ENCODE peak calls at places on chromosomes 4 and X, in six cellular contexts. G, H, Y, F, L and I are unnamed samples.

GRCh38 chr4:8238061-8238511 is 31.5 kb upstream of the HTRA3 start:
- DNase-seq in G (no peak), H (no peak), Y (no peak), F (no peak), L (no peak), I (no peak)

GRCh38 chr4:174141876-174142275 is 141.6 kb downstream of the FBXO8 start:
- DNase-seq in G (no peak), H (no peak), Y (no peak), F (no peak), L (no peak), I (no peak)

GRCh38 chr4:186743261-186743660 is 19.6 kb upstream of the FAT1 start:
- DNase-seq in G (no peak), H (no peak), Y (no peak), F (no peak), L (no peak), I (no peak)

GRCh38 chr4:145427221-145427620 is 54.4 kb upstream of the SMAD1 start:
- DNase-seq in G (no peak), H (no peak), Y (no peak), F (no peak), L (no peak), I (no peak)

GRCh38 chr4:47011189-47011518 is 17.8 kb upstream of the GABRA4 start:
- DNase-seq in G (no peak), H (no peak), Y (no peak), F (no peak), L (no peak), I (no peak)

GRCh38 chr4:56477192-56477706 is 9.8 kb downstream of the SRP72 start:
- DNase-seq in G (no peak), H (no peak), Y (no peak), F (no peak), L (no peak), I (peak; percentile 46)

GRCh38 chrX:37361596-37361995 is 12.4 kb downstream of the PRRG1 start:
- DNase-seq in G (no peak), H (no peak), Y (no peak), F (no peak), L (peak; percentile 14), I (no peak)

GRCh38 chrX:103275947-103276567 is 493 bp downstream of the TCEAL5 start:
- DNase-seq in G (no peak), H (no peak), Y (no peak), F (no peak), L (no peak), I (no peak)

GRCh38 chr4:98374643-98375042 is 113.5 kb downstream of the RAP1GDS1 start:
- DNase-seq in G (no peak), H (no peak), Y (no peak), F (no peak), L (peak; percentile 62), I (no peak)

GRCh38 chrX:135923353-135923752 is 29.8 kb downstream of the SAGE1 start:
- DNase-seq in G (no peak), H (peak; percentile 1), Y (no peak), F (peak; percentile 7), L (no peak), I (peak; percentile 11)

GRCh38 chr4:86891785-86892638 is at the start of gene C4orf36:
- DNase-seq in G (peak; percentile 43), H (peak; percentile 38), Y (peak; percentile 53), F (peak; percentile 66), L (peak; percentile 18), I (peak; percentile 55)

GRCh38 chr4:162610116-162610515 is 446.3 kb upstream of the FSTL5 start:
- DNase-seq in G (no peak), H (no peak), Y (no peak), F (no peak), L (no peak), I (no peak)

GRCh38 chr4:2333916-2334644 is 72.2 kb upstream of the MXD4 start:
- DNase-seq in G (no peak), H (no peak), Y (no peak), F (no peak), L (no peak), I (no peak)

GRCh38 chrX:108834036-108834435 is 97.7 kb upstream of the IRS4 start:
- DNase-seq in G (no peak), H (no peak), Y (no peak), F (no peak), L (no peak), I (no peak)

GRCh38 chrX:109740076-109740809 is 7.2 kb upstream of the ACSL4 start:
- DNase-seq in G (no peak), H (peak; percentile 19), Y (peak; percentile 32), F (no peak), L (peak; percentile 52), I (peak; percentile 40)

GRCh38 chr4:18689308-18689915 is 667.9 kb upstream of the LCORL start:
- DNase-seq in G (peak; percentile 77), H (peak; percentile 1), Y (peak; percentile 85), F (peak; percentile 44), L (peak; percentile 66), I (peak; percentile 18)

GRCh38 chr4:105283501-105283900 is 136.8 kb downstream of the TET2 start:
- DNase-seq in G (peak; percentile 3), H (no peak), Y (no peak), F (no peak), L (peak; percentile 4), I (no peak)

GRCh38 chr4:21046121-21046520 is 345.9 kb downstream of the PACRGL start:
- DNase-seq in G (no peak), H (no peak), Y (no peak), F (no peak), L (no peak), I (no peak)

GRCh38 chr4:37279894-37280592 is 35.5 kb downstream of the NWD2 start:
- DNase-seq in G (no peak), H (no peak), Y (no peak), F (peak; percentile 33), L (no peak), I (no peak)

GRCh38 chrX:85109235-85109634 is 105.6 kb downstream of the APOOL start:
- DNase-seq in G (no peak), H (peak; percentile 7), Y (no peak), F (peak; percentile 35), L (no peak), I (peak; percentile 7)

GRCh38 chr4:181536753-181537434 is 706.3 kb upstream of the TENM3 start:
- DNase-seq in G (no peak), H (no peak), Y (no peak), F (no peak), L (no peak), I (no peak)

GRCh38 chrX:72084114-72084513 is 47.6 kb downstream of the RTL5 start:
- DNase-seq in G (no peak), H (no peak), Y (no peak), F (no peak), L (no peak), I (no peak)

GRCh38 chr4:7860600-7861158 is 79.0 kb downstream of the AFAP1 start:
- DNase-seq in G (no peak), H (no peak), Y (no peak), F (no peak), L (no peak), I (no peak)

GRCh38 chrX:52933976-52934703 is 24.2 kb downstream of the FAM156A start:
- DNase-seq in G (no peak), H (no peak), Y (no peak), F (no peak), L (no peak), I (no peak)

DNA sequence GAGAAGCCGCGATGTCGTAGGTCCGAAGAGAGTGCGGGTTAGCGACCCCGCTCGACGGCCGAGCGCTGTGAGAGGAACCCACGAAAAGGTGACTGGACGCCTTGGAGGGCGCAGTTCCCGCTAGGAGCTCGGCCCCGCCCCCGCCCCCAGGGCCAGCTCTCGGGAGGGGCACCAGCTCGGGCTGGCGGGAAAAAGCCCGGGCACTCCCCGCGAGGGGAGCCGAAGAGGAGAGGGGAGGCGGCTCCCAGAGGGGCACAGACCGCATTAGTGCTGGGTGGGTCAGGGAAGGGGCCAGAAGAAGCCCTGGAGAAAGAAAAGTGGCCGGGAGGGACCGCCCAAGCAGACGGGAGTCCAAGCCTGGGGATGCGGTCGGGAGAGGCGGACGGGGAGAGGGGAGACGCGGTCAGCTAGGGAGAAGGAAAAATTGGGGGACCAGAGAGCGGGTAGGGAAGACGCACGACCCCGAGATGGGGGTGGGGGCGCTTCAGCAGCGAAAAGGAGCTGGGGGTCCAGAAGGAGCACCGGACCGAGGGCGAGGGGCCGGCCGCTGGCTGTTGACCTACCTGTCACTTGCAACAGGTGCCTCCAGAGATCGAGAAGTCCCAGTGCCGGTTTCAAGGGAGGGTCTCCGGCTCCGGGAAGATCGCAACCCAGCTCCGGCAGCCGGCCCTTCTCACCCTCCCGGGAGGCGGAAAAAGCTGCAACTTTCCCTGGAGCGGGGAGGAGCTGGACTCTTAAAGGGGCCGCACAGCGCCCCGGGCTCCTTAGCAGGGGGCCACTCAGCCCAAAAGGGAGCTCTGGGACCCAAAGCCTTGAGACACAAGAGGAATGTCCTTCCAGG is at the start of gene SYTL4:
- DNase-seq in G (peak; percentile 57), H (peak; percentile 49), Y (no peak), F (peak; percentile 7), L (no peak), I (peak; percentile 72)
- TF ChIP-seq POLR2A in G (no peak), H (no peak), Y (peak; percentile 26), F (no peak), L (no peak), I (peak; percentile 45)

DNA sequence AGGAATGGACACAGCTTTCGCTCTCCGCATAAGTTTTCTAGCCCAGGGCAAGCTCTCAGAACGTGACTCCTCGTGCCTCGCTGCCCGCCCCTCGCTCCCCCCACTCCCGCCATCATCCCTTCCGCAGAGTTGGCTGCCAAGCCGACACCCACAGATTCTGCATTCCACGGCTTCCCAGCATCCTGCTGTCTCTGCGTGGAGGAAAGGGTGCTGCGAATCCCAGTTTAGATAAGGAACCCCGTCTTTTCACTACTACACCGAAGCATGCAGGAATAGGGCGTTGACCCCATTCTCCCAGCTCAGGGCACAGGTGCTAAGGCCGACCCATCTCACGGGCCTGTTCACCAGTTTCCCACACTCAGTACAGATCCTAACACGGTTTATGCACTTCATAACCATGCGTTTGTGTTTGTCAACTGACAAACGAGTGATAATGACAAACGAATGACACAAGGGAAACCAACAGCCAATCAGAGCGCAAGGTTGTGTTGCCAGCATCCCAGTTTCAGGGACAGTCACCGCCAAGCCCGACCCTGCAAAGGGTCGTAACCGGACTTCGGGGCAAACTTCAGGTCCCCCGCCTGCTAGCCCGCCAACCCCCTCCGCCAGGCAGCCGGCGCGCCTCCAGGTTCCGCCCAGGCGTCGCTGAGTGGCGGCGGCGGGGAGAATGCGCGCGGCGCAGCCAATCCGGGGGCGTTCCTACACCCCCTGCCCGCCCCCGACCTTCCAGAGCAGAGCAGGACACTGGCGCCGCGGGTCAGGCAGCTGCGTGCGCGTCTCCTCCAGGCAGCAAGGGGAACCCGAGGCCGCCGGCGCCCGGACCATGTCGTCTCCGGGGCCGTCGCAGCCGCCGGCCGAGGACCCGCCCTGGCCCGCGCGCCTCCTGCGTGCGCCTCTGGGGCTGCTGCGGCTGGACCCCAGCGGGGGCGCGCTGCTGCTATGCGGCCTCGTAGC is at the start of gene CYP2U1:
- DNase-seq in G (peak; percentile 87), H (peak; percentile 66), Y (peak; percentile 79), F (peak; percentile 36), L (peak; percentile 67), I (peak; percentile 72)
- TF ChIP-seq POLR2A in G (no peak), H (peak; percentile 40), Y (peak; percentile 72), F (peak; percentile 56), L (no peak), I (no peak)

GRCh38 chr4:25312496-25313193 is at the start of gene ZCCHC4:
- DNase-seq in G (peak; percentile 93), H (peak; percentile 18), Y (peak; percentile 89), F (peak; percentile 86), L (peak; percentile 90), I (peak; percentile 95)
- TF ChIP-seq POLR2A in G (peak; percentile 80), H (peak; percentile 51), Y (no peak), F (peak; percentile 34), L (peak; percentile 63), I (peak; percentile 78)

DNA sequence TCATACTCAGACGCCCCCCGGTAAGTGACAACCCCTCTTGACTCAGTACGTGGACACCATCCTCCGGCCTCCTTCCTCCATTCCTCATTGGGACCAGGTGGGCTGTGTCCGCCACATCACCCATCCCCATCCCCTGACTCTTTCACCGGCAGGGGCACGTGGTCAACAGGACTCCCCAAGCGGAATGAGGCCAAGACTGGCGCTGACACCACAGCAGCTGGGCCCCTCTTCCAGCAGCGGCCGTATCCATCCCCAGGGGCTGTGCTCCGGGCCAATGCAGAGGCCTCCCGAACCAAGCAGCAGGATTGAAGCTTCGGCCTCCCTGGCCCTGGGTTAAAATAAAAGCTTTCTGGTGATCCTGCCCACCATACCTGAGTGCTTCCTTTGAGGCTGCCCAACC is 5.0 kb downstream of the PQBP1 start:
- DNase-seq in G (no peak), H (no peak), Y (no peak), F (no peak), L (no peak), I (no peak)
- TF ChIP-seq POLR2A in G (no peak), H (no peak), Y (no peak), F (no peak), L (no peak), I (no peak)